ENCODE peak calls at places on chromosome 19, in five cellular contexts. Z, D, N, E and W are unnamed samples.

GRCh38 chr19:23776507-23777205 is 18.0 kb upstream of the ZNF681 start:
- DNase-seq in Z (no peak), D (no peak), N (no peak), E (no peak), W (no peak)

GRCh38 chr19:964116-964520 is 20.0 kb upstream of the WDR18 start:
- DNase-seq in Z (no peak), D (no peak), N (no peak), E (no peak), W (no peak)

GRCh38 chr19:34838248-34838647 is 65.2 kb upstream of the ZNF599 start:
- DNase-seq in Z (peak), D (peak), N (no peak), E (no peak), W (peak)

GRCh38 chr19:10107254-10107653 is 1.1 kb downstream of the PPAN start:
- DNase-seq in Z (no peak), D (no peak), N (no peak), E (no peak), W (no peak)

GRCh38 chr19:34481861-34482379 is 362 bp downstream of the WTIP start:
- DNase-seq in Z (peak), D (no peak), N (no peak), E (no peak), W (peak)

GRCh38 chr19:1429750-1430149 is 8.4 kb upstream of the RPS15 start:
- DNase-seq in Z (no peak), D (no peak), N (no peak), E (no peak), W (no peak)

GRCh38 chr19:28309072-28309471 is 903.9 kb downstream of the UQCRFS1 start:
- DNase-seq in Z (no peak), D (no peak), N (no peak), E (no peak), W (no peak)

GRCh38 chr19:11164879-11165406 is 9.4 kb upstream of the SPC24 start:
- DNase-seq in Z (no peak), D (no peak), N (no peak), E (no peak), W (no peak)

GRCh38 chr19:9461938-9462337 is 26.6 kb upstream of the ZNF266 start:
- DNase-seq in Z (no peak), D (no peak), N (no peak), E (no peak), W (no peak)

GRCh38 chr19:31261019-31261595 is 88.1 kb downstream of the TSHZ3 start:
- DNase-seq in Z (no peak), D (no peak), N (no peak), E (no peak), W (no peak)

GRCh38 chr19:53109527-53109926 is 6.3 kb upstream of the ZNF160 start:
- DNase-seq in Z (no peak), D (no peak), N (no peak), E (no peak), W (no peak)

GRCh38 chr19:40136818-40137217 is 46.1 kb upstream of the ZNF780A start:
- DNase-seq in Z (no peak), D (no peak), N (no peak), E (no peak), W (no peak)

GRCh38 chr19:5948697-5949564 is 29.0 kb downstream of the RANBP3 start:
- DNase-seq in Z (no peak), D (no peak), N (no peak), E (no peak), W (no peak)

GRCh38 chr19:19053508-19054314 is 10.1 kb upstream of the SLC25A42 start:
- DNase-seq in Z (peak), D (no peak), N (peak), E (no peak), W (no peak)

GRCh38 chr19:53007200-53008054 is 6.3 kb upstream of the ERVV-1 start:
- DNase-seq in Z (no peak), D (no peak), N (no peak), E (no peak), W (no peak)

GRCh38 chr19:42129399-42130253 is 2.6 kb downstream of the POU2F2 start:
- DNase-seq in Z (no peak), D (peak), N (no peak), E (no peak), W (peak)